ENCODE peak calls at places on chromosome 15, in four cellular contexts. One of them, this sample, is unnamed.

GRCh38 chr15:42577514-42578031 is 2.2 kb downstream of the STARD9 start:
- DNase-seq in lung: no peak
- DNase-seq in T-helper 1 cell: no peak
- DNase-seq in activated CD4-positive, alpha-beta T cell treated with anti-CD3 and anti-CD28 coated beads, Interleukin-2, amount 50 U/mL, for 4 hours: no peak
- DNase-seq in this sample: peak; percentile 18

GRCh38 chr15:35206060-35206675 is 121.1 kb upstream of the NANOGP8 start:
- DNase-seq in T-helper 1 cell: no peak
- DNase-seq in lung: no peak
- DNase-seq in activated CD4-positive, alpha-beta T cell treated with anti-CD3 and anti-CD28 coated beads, Interleukin-2, amount 50 U/mL, for 4 hours: no peak
- DNase-seq in this sample: peak; percentile 7

GRCh38 chr15:41894791-41895463 is 1.1 kb upstream of the SPTBN5 start:
- DNase-seq in T-helper 1 cell: peak; percentile 85
- DNase-seq in activated CD4-positive, alpha-beta T cell treated with anti-CD3 and anti-CD28 coated beads, Interleukin-2, amount 50 U/mL, for 4 hours: peak; percentile 79
- DNase-seq in lung: peak; percentile 70
- DNase-seq in this sample: peak; percentile 68

GRCh38 chr15:99578809-99579208 is 13.0 kb downstream of the MEF2A start:
- DNase-seq in activated CD4-positive, alpha-beta T cell treated with anti-CD3 and anti-CD28 coated beads, Interleukin-2, amount 50 U/mL, for 4 hours: no peak
- DNase-seq in lung: no peak
- DNase-seq in T-helper 1 cell: no peak
- DNase-seq in this sample: no peak

GRCh38 chr15:86164222-86164898 is 84.7 kb downstream of the AGBL1 start:
- DNase-seq in activated CD4-positive, alpha-beta T cell treated with anti-CD3 and anti-CD28 coated beads, Interleukin-2, amount 50 U/mL, for 4 hours: no peak
- DNase-seq in lung: no peak
- DNase-seq in T-helper 1 cell: no peak
- DNase-seq in this sample: no peak

GRCh38 chr15:39419651-39420050 is 161.2 kb upstream of the THBS1 start:
- DNase-seq in T-helper 1 cell: no peak
- DNase-seq in activated CD4-positive, alpha-beta T cell treated with anti-CD3 and anti-CD28 coated beads, Interleukin-2, amount 50 U/mL, for 4 hours: no peak
- DNase-seq in lung: no peak
- DNase-seq in this sample: no peak

GRCh38 chr15:79978694-79979519 is 7.9 kb upstream of the BCL2A1 start:
- DNase-seq in activated CD4-positive, alpha-beta T cell treated with anti-CD3 and anti-CD28 coated beads, Interleukin-2, amount 50 U/mL, for 4 hours: no peak
- DNase-seq in T-helper 1 cell: no peak
- DNase-seq in lung: no peak
- DNase-seq in this sample: no peak

GRCh38 chr15:90001683-90002427 is 731 bp downstream of the ZNF710 start:
- DNase-seq in lung: peak; percentile 59
- DNase-seq in activated CD4-positive, alpha-beta T cell treated with anti-CD3 and anti-CD28 coated beads, Interleukin-2, amount 50 U/mL, for 4 hours: peak; percentile 61
- DNase-seq in T-helper 1 cell: peak; percentile 66
- DNase-seq in this sample: peak; percentile 37

GRCh38 chr15:40118473-40118872 is 9.8 kb upstream of the BMF start:
- DNase-seq in T-helper 1 cell: no peak
- DNase-seq in lung: no peak
- DNase-seq in activated CD4-positive, alpha-beta T cell treated with anti-CD3 and anti-CD28 coated beads, Interleukin-2, amount 50 U/mL, for 4 hours: no peak
- DNase-seq in this sample: no peak

This sample was measured in H4.